ENCODE peak calls at places on chromosomes 4 and X, in six cellular contexts. One of them, this sample, is unnamed.

GRCh38 chr4:55635760-55636621 is at the start of gene NMU:
- DNase-seq in lung: peak
- DNase-seq in OCI-LY7: no peak
- DNase-seq in endothelial cell: peak
- DNase-seq in BJ: no peak
- DNase-seq in CD8-positive, alpha-beta T cell: peak
- DNase-seq in this sample: peak

GRCh38 chr4:129093173-129093974 is at the start of gene SCLT1:
- DNase-seq in CD8-positive, alpha-beta T cell: peak
- DNase-seq in BJ: peak
- DNase-seq in endothelial cell: peak
- DNase-seq in OCI-LY7: peak
- DNase-seq in lung: peak
- DNase-seq in this sample: peak

GRCh38 chr4:166128452-166128851 is 255.4 kb downstream of the TLL1 start:
- DNase-seq in CD8-positive, alpha-beta T cell: no peak
- DNase-seq in BJ: no peak
- DNase-seq in lung: no peak
- DNase-seq in OCI-LY7: no peak
- DNase-seq in endothelial cell: no peak
- DNase-seq in this sample: no peak

GRCh38 chrX:19740744-19741143 is 146.7 kb downstream of the SH3KBP1 start:
- DNase-seq in CD8-positive, alpha-beta T cell: no peak
- DNase-seq in OCI-LY7: no peak
- DNase-seq in lung: peak
- DNase-seq in endothelial cell: no peak
- DNase-seq in BJ: no peak
- DNase-seq in this sample: no peak

GRCh38 chrX:69095260-69095659 is 70.0 kb downstream of the PJA1 start:
- DNase-seq in lung: no peak
- DNase-seq in CD8-positive, alpha-beta T cell: no peak
- DNase-seq in OCI-LY7: no peak
- DNase-seq in BJ: no peak
- DNase-seq in endothelial cell: no peak
- DNase-seq in this sample: no peak

GRCh38 chrX:70301716-70302115 is 11.8 kb downstream of the KIF4A start:
- DNase-seq in OCI-LY7: no peak
- DNase-seq in lung: no peak
- DNase-seq in CD8-positive, alpha-beta T cell: no peak
- DNase-seq in endothelial cell: no peak
- DNase-seq in BJ: peak
- DNase-seq in this sample: no peak

GRCh38 chrX:39309721-39310152 is 508.5 kb downstream of the MID1IP1 start:
- DNase-seq in CD8-positive, alpha-beta T cell: no peak
- DNase-seq in BJ: no peak
- DNase-seq in endothelial cell: peak
- DNase-seq in lung: no peak
- DNase-seq in OCI-LY7: no peak
- DNase-seq in this sample: no peak

GRCh38 chr4:150229538-150229937 is 151.3 kb downstream of the DCLK2 start:
- DNase-seq in endothelial cell: no peak
- DNase-seq in BJ: no peak
- DNase-seq in CD8-positive, alpha-beta T cell: no peak
- DNase-seq in lung: no peak
- DNase-seq in OCI-LY7: no peak
- DNase-seq in this sample: no peak

GRCh38 chr4:146061610-146062324 is 113.8 kb upstream of the LSM6 start:
- DNase-seq in CD8-positive, alpha-beta T cell: no peak
- DNase-seq in endothelial cell: no peak
- DNase-seq in OCI-LY7: peak
- DNase-seq in lung: no peak
- DNase-seq in BJ: no peak
- DNase-seq in this sample: no peak

GRCh38 chrX:69109706-69110635 is 55.3 kb downstream of the PJA1 start:
- DNase-seq in endothelial cell: no peak
- DNase-seq in OCI-LY7: no peak
- DNase-seq in lung: no peak
- DNase-seq in BJ: peak
- DNase-seq in CD8-positive, alpha-beta T cell: no peak
- DNase-seq in this sample: no peak

GRCh38 chr4:105963461-105964400 is 68.5 kb downstream of the NPNT start:
- DNase-seq in lung: no peak
- DNase-seq in OCI-LY7: no peak
- DNase-seq in CD8-positive, alpha-beta T cell: no peak
- DNase-seq in BJ: no peak
- DNase-seq in endothelial cell: no peak
- DNase-seq in this sample: no peak

GRCh38 chrX:130523460-130524394 is 121.9 kb downstream of the RBMX2 start:
- DNase-seq in BJ: no peak
- DNase-seq in endothelial cell: no peak
- DNase-seq in lung: no peak
- DNase-seq in CD8-positive, alpha-beta T cell: no peak
- DNase-seq in OCI-LY7: no peak
- DNase-seq in this sample: peak

GRCh38 chr4:74920704-74921103 is 12.2 kb upstream of the PARM1 start:
- DNase-seq in BJ: no peak
- DNase-seq in endothelial cell: no peak
- DNase-seq in CD8-positive, alpha-beta T cell: no peak
- DNase-seq in lung: no peak
- DNase-seq in OCI-LY7: no peak
- DNase-seq in this sample: no peak

GRCh38 chrX:5242091-5242790 is 986.4 kb downstream of the NLGN4X start:
- DNase-seq in lung: no peak
- DNase-seq in BJ: no peak
- DNase-seq in OCI-LY7: no peak
- DNase-seq in endothelial cell: no peak
- DNase-seq in CD8-positive, alpha-beta T cell: no peak
- DNase-seq in this sample: no peak

GRCh38 chrX:10098235-10098819 is 58.4 kb upstream of the CLCN4 start:
- DNase-seq in endothelial cell: no peak
- DNase-seq in CD8-positive, alpha-beta T cell: peak
- DNase-seq in BJ: no peak
- DNase-seq in OCI-LY7: peak
- DNase-seq in lung: no peak
- DNase-seq in this sample: no peak

GRCh38 chrX:113726898-113727297 is 857.0 kb upstream of the HTR2C start:
- DNase-seq in endothelial cell: no peak
- DNase-seq in lung: no peak
- DNase-seq in OCI-LY7: no peak
- DNase-seq in CD8-positive, alpha-beta T cell: no peak
- DNase-seq in BJ: no peak
- DNase-seq in this sample: no peak

GRCh38 chr4:104592894-104593470 is 98.3 kb upstream of the CXXC4 start:
- DNase-seq in lung: no peak
- DNase-seq in endothelial cell: no peak
- DNase-seq in CD8-positive, alpha-beta T cell: no peak
- DNase-seq in OCI-LY7: no peak
- DNase-seq in BJ: no peak
- DNase-seq in this sample: no peak

GRCh38 chr4:1973661-1974060 is 35.1 kb downstream of the NELFA start:
- DNase-seq in CD8-positive, alpha-beta T cell: no peak
- DNase-seq in BJ: no peak
- DNase-seq in OCI-LY7: no peak
- DNase-seq in lung: no peak
- DNase-seq in endothelial cell: no peak
- DNase-seq in this sample: no peak

GRCh38 chr4:2818351-2818939 is 25.2 kb upstream of the ADD1 start:
- DNase-seq in BJ: no peak
- DNase-seq in OCI-LY7: no peak
- DNase-seq in CD8-positive, alpha-beta T cell: no peak
- DNase-seq in lung: no peak
- DNase-seq in endothelial cell: no peak
- DNase-seq in this sample: no peak

GRCh38 chr4:42579903-42580302 is 77.0 kb downstream of the ATP8A1 start:
- DNase-seq in endothelial cell: no peak
- DNase-seq in BJ: no peak
- DNase-seq in lung: no peak
- DNase-seq in OCI-LY7: no peak
- DNase-seq in CD8-positive, alpha-beta T cell: no peak
- DNase-seq in this sample: no peak

GRCh38 chr4:34200535-34200934 is 2043.8 kb downstream of the ARAP2 start:
- DNase-seq in endothelial cell: no peak
- DNase-seq in BJ: no peak
- DNase-seq in CD8-positive, alpha-beta T cell: no peak
- DNase-seq in lung: no peak
- DNase-seq in OCI-LY7: no peak
- DNase-seq in this sample: no peak

GRCh38 chrX:1026263-1027015 is 186.0 kb downstream of the CRLF2 start:
- DNase-seq in OCI-LY7: peak
- DNase-seq in BJ: no peak
- DNase-seq in CD8-positive, alpha-beta T cell: no peak
- DNase-seq in lung: no peak
- DNase-seq in endothelial cell: no peak
- DNase-seq in this sample: no peak

GRCh38 chrX:39886282-39886681 is 211.5 kb downstream of the BCOR start:
- DNase-seq in CD8-positive, alpha-beta T cell: no peak
- DNase-seq in endothelial cell: no peak
- DNase-seq in lung: no peak
- DNase-seq in BJ: no peak
- DNase-seq in OCI-LY7: no peak
- DNase-seq in this sample: no peak

GRCh38 chrX:19739683-19740082 is 147.7 kb downstream of the SH3KBP1 start:
- DNase-seq in lung: peak
- DNase-seq in endothelial cell: peak
- DNase-seq in OCI-LY7: peak
- DNase-seq in CD8-positive, alpha-beta T cell: no peak
- DNase-seq in BJ: peak
- DNase-seq in this sample: peak

GRCh38 chr4:94463771-94464170 is 12.0 kb downstream of the PDLIM5 start:
- DNase-seq in CD8-positive, alpha-beta T cell: no peak
- DNase-seq in endothelial cell: no peak
- DNase-seq in lung: no peak
- DNase-seq in BJ: no peak
- DNase-seq in OCI-LY7: no peak
- DNase-seq in this sample: no peak

GRCh38 chrX:18883234-18883960 is 100.5 kb downstream of the PHKA2 start:
- DNase-seq in CD8-positive, alpha-beta T cell: no peak
- DNase-seq in OCI-LY7: no peak
- DNase-seq in endothelial cell: no peak
- DNase-seq in lung: peak
- DNase-seq in BJ: no peak
- DNase-seq in this sample: no peak

GRCh38 chrX:123422875-123423274 is 238.8 kb downstream of the GRIA3 start:
- DNase-seq in CD8-positive, alpha-beta T cell: no peak
- DNase-seq in BJ: no peak
- DNase-seq in lung: no peak
- DNase-seq in endothelial cell: peak
- DNase-seq in OCI-LY7: peak
- DNase-seq in this sample: peak

GRCh38 chrX:67922950-67923349 is 379.1 kb downstream of the AR start:
- DNase-seq in CD8-positive, alpha-beta T cell: no peak
- DNase-seq in OCI-LY7: no peak
- DNase-seq in endothelial cell: no peak
- DNase-seq in BJ: no peak
- DNase-seq in lung: no peak
- DNase-seq in this sample: no peak

DNA sequence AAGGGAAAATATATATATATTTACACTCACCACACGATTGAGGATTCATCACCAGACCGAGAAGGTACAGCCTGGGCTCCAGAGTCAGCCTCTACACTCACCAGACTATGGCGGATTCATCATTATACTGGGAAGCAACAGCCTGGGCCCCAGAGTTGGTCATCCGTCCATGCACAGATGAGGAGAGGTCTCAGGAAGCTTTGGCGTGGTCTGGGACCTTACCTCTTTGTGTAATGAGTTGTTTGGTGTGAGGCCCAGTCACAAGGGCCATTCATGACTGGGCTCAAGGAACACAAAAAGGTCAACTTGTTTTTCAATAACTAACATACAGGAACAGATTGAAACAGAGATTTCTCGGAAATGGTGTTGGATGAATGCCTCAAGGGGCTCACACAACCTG is 926.1 kb downstream of the FAM133A start:
- DNase-seq in BJ: no peak
- DNase-seq in endothelial cell: no peak
- DNase-seq in OCI-LY7: no peak
- DNase-seq in lung: peak
- DNase-seq in CD8-positive, alpha-beta T cell: no peak
- DNase-seq in this sample: no peak
- TF ChIP-seq CTCF in BJ: no peak
- TF ChIP-seq CTCF in endothelial cell: no peak
- TF ChIP-seq CTCF in OCI-LY7: no peak
- TF ChIP-seq CTCF in lung: no peak
- TF ChIP-seq CTCF in CD8-positive, alpha-beta T cell: no peak
- TF ChIP-seq CTCF in this sample: no peak

GRCh38 chr4:102420563-102421221 is 75.4 kb upstream of the SLC39A8 start:
- DNase-seq in CD8-positive, alpha-beta T cell: no peak
- DNase-seq in endothelial cell: no peak
- DNase-seq in OCI-LY7: peak
- DNase-seq in BJ: no peak
- DNase-seq in lung: no peak
- DNase-seq in this sample: no peak
- TF ChIP-seq CTCF in CD8-positive, alpha-beta T cell: no peak
- TF ChIP-seq CTCF in endothelial cell: no peak
- TF ChIP-seq CTCF in OCI-LY7: peak
- TF ChIP-seq CTCF in BJ: peak
- TF ChIP-seq CTCF in lung: no peak
- TF ChIP-seq CTCF in this sample: no peak

DNA sequence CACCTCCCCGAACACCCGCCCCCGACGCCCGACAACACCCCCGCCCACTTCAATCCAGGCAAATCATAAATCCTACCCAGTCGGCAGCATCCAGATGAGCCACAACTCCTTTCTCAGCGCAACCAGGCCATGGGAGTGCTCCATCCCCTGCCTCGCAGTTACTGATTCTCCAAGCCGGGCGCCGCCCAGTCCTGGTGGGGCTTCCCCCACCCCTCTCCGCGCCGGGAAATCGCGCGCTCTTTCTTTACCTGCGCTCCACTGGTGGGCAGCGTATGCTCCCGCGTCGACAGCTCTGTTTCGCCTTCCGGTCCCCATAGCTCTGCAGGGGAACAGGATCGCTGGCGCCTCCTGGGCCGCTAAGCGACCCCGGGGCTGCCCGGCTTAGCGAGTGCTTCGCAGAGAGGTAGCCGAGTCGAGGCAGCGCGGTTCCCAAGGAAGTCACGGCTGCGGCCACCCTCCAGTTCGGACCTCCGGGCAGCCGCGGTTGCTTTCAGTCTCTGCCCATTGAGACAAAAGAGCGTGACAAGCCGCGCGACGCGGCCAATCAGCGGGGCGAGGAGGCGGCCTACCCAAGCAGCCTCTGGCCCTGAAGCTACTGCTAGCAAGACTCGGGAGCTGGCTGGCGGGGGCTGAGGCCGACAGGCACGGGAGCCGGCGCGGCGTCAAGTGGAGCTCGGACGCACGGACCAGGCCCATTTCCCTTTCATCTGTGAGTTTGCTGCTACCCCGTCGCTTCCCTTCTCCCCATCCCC is 43.7 kb upstream of the TMSB15B start:
- DNase-seq in CD8-positive, alpha-beta T cell: peak
- DNase-seq in BJ: no peak
- DNase-seq in endothelial cell: peak
- DNase-seq in lung: peak
- DNase-seq in OCI-LY7: peak
- DNase-seq in this sample: peak
- TF ChIP-seq CTCF in CD8-positive, alpha-beta T cell: no peak
- TF ChIP-seq CTCF in BJ: no peak
- TF ChIP-seq CTCF in endothelial cell: no peak
- TF ChIP-seq CTCF in lung: no peak
- TF ChIP-seq CTCF in OCI-LY7: no peak
- TF ChIP-seq CTCF in this sample: no peak

GRCh38 chrX:120090208-120090607 is 12.7 kb upstream of the RHOXF2B start:
- DNase-seq in endothelial cell: no peak
- DNase-seq in lung: no peak
- DNase-seq in CD8-positive, alpha-beta T cell: no peak
- DNase-seq in OCI-LY7: peak
- DNase-seq in BJ: no peak
- DNase-seq in this sample: no peak
- TF ChIP-seq CTCF in endothelial cell: no peak
- TF ChIP-seq CTCF in lung: no peak
- TF ChIP-seq CTCF in CD8-positive, alpha-beta T cell: no peak
- TF ChIP-seq CTCF in OCI-LY7: peak
- TF ChIP-seq CTCF in BJ: no peak
- TF ChIP-seq CTCF in this sample: no peak